ENCODE peak calls at places on chromosome 1, in eight cellular contexts. One of them, this sample, is unnamed.

GRCh38 chr1:178283409-178283808 is 189.5 kb downstream of the RASAL2 start:
- DNase-seq in heart right ventricle: no peak
- DNase-seq in CD8-positive, alpha-beta T cell: no peak
- DNase-seq in lung: no peak
- DNase-seq in type B pancreatic cell: no peak
- DNase-seq in AG04449: no peak
- DNase-seq in kidney: no peak
- DNase-seq in cardiac fibroblast: peak
- DNase-seq in this sample: no peak

GRCh38 chr1:222369148-222369547 is 178.8 kb downstream of the HHIPL2 start:
- DNase-seq in CD8-positive, alpha-beta T cell: no peak
- DNase-seq in lung: no peak
- DNase-seq in type B pancreatic cell: no peak
- DNase-seq in heart right ventricle: no peak
- DNase-seq in cardiac fibroblast: no peak
- DNase-seq in kidney: no peak
- DNase-seq in AG04449: no peak
- DNase-seq in this sample: no peak

GRCh38 chr1:1630965-1631792 is 794 bp upstream of the MMP23B start:
- DNase-seq in heart right ventricle: peak
- DNase-seq in kidney: peak
- DNase-seq in lung: peak
- DNase-seq in AG04449: no peak
- DNase-seq in CD8-positive, alpha-beta T cell: peak
- DNase-seq in type B pancreatic cell: no peak
- DNase-seq in cardiac fibroblast: peak
- DNase-seq in this sample: no peak

GRCh38 chr1:201692307-201693018 is 136.5 kb upstream of the IPO9 start:
- DNase-seq in heart right ventricle: no peak
- DNase-seq in lung: no peak
- DNase-seq in kidney: no peak
- DNase-seq in cardiac fibroblast: no peak
- DNase-seq in CD8-positive, alpha-beta T cell: no peak
- DNase-seq in type B pancreatic cell: no peak
- DNase-seq in AG04449: no peak
- DNase-seq in this sample: no peak

GRCh38 chr1:241589524-241589923 is 50.6 kb downstream of the CHML start:
- DNase-seq in heart right ventricle: no peak
- DNase-seq in type B pancreatic cell: no peak
- DNase-seq in kidney: no peak
- DNase-seq in CD8-positive, alpha-beta T cell: no peak
- DNase-seq in AG04449: no peak
- DNase-seq in lung: no peak
- DNase-seq in cardiac fibroblast: no peak
- DNase-seq in this sample: no peak

GRCh38 chr1:1945782-1946393 is 26.8 kb upstream of the TMEM52 start:
- DNase-seq in AG04449: no peak
- DNase-seq in CD8-positive, alpha-beta T cell: no peak
- DNase-seq in cardiac fibroblast: no peak
- DNase-seq in type B pancreatic cell: no peak
- DNase-seq in lung: no peak
- DNase-seq in kidney: peak
- DNase-seq in heart right ventricle: no peak
- DNase-seq in this sample: peak

GRCh38 chr1:7405844-7406500 is 365.1 kb upstream of the VAMP3 start:
- DNase-seq in heart right ventricle: no peak
- DNase-seq in AG04449: no peak
- DNase-seq in cardiac fibroblast: no peak
- DNase-seq in CD8-positive, alpha-beta T cell: no peak
- DNase-seq in kidney: peak
- DNase-seq in lung: no peak
- DNase-seq in type B pancreatic cell: peak
- DNase-seq in this sample: peak

GRCh38 chr1:23224721-23225648 is 7.7 kb upstream of the HTR1D start:
- DNase-seq in heart right ventricle: peak
- DNase-seq in CD8-positive, alpha-beta T cell: no peak
- DNase-seq in kidney: peak
- DNase-seq in lung: no peak
- DNase-seq in AG04449: peak
- DNase-seq in type B pancreatic cell: no peak
- DNase-seq in cardiac fibroblast: peak
- DNase-seq in this sample: no peak

GRCh38 chr1:151846062-151846568 is 6.5 kb upstream of the C2CD4D start:
- DNase-seq in cardiac fibroblast: peak
- DNase-seq in heart right ventricle: no peak
- DNase-seq in lung: no peak
- DNase-seq in CD8-positive, alpha-beta T cell: no peak
- DNase-seq in kidney: no peak
- DNase-seq in AG04449: no peak
- DNase-seq in type B pancreatic cell: no peak
- DNase-seq in this sample: no peak

GRCh38 chr1:53737648-53738204 is 1.2 kb downstream of the GLIS1 start:
- DNase-seq in type B pancreatic cell: no peak
- DNase-seq in cardiac fibroblast: no peak
- DNase-seq in lung: no peak
- DNase-seq in kidney: peak
- DNase-seq in CD8-positive, alpha-beta T cell: no peak
- DNase-seq in heart right ventricle: peak
- DNase-seq in AG04449: no peak
- DNase-seq in this sample: no peak

GRCh38 chr1:58815680-58816071 is 31.8 kb upstream of the JUN start:
- DNase-seq in AG04449: no peak
- DNase-seq in lung: no peak
- DNase-seq in type B pancreatic cell: no peak
- DNase-seq in CD8-positive, alpha-beta T cell: no peak
- DNase-seq in kidney: peak
- DNase-seq in heart right ventricle: no peak
- DNase-seq in cardiac fibroblast: no peak
- DNase-seq in this sample: no peak

GRCh38 chr1:53712276-53712675 is 26.7 kb downstream of the GLIS1 start:
- DNase-seq in kidney: no peak
- DNase-seq in type B pancreatic cell: no peak
- DNase-seq in AG04449: no peak
- DNase-seq in heart right ventricle: no peak
- DNase-seq in CD8-positive, alpha-beta T cell: no peak
- DNase-seq in cardiac fibroblast: no peak
- DNase-seq in lung: no peak
- DNase-seq in this sample: no peak

GRCh38 chr1:225691377-225691776 is 38.5 kb upstream of the ENAH start:
- DNase-seq in kidney: no peak
- DNase-seq in type B pancreatic cell: no peak
- DNase-seq in AG04449: no peak
- DNase-seq in cardiac fibroblast: no peak
- DNase-seq in heart right ventricle: no peak
- DNase-seq in lung: no peak
- DNase-seq in CD8-positive, alpha-beta T cell: no peak
- DNase-seq in this sample: no peak

GRCh38 chr1:202159534-202160371 is 649 bp downstream of the PTPN7 start:
- DNase-seq in CD8-positive, alpha-beta T cell: peak
- DNase-seq in AG04449: no peak
- DNase-seq in heart right ventricle: no peak
- DNase-seq in kidney: no peak
- DNase-seq in cardiac fibroblast: no peak
- DNase-seq in lung: no peak
- DNase-seq in type B pancreatic cell: no peak
- DNase-seq in this sample: no peak

GRCh38 chr1:154474802-154475201 is 27.2 kb upstream of the TDRD10 start:
- DNase-seq in kidney: no peak
- DNase-seq in AG04449: peak
- DNase-seq in lung: peak
- DNase-seq in heart right ventricle: no peak
- DNase-seq in type B pancreatic cell: no peak
- DNase-seq in CD8-positive, alpha-beta T cell: no peak
- DNase-seq in cardiac fibroblast: peak
- DNase-seq in this sample: no peak

GRCh38 chr1:5423109-5423508 is 569.1 kb downstream of the NPHP4 start:
- DNase-seq in type B pancreatic cell: peak
- DNase-seq in heart right ventricle: no peak
- DNase-seq in cardiac fibroblast: no peak
- DNase-seq in kidney: no peak
- DNase-seq in AG04449: no peak
- DNase-seq in CD8-positive, alpha-beta T cell: peak
- DNase-seq in lung: no peak
- DNase-seq in this sample: no peak

GRCh38 chr1:230286166-230286889 is 139.8 kb downstream of the PGBD5 start:
- DNase-seq in CD8-positive, alpha-beta T cell: no peak
- DNase-seq in lung: no peak
- DNase-seq in cardiac fibroblast: no peak
- DNase-seq in heart right ventricle: no peak
- DNase-seq in kidney: peak
- DNase-seq in type B pancreatic cell: no peak
- DNase-seq in AG04449: no peak
- DNase-seq in this sample: peak

GRCh38 chr1:154443274-154444013 is 38.3 kb downstream of the IL6R start:
- DNase-seq in heart right ventricle: no peak
- DNase-seq in type B pancreatic cell: no peak
- DNase-seq in CD8-positive, alpha-beta T cell: no peak
- DNase-seq in AG04449: no peak
- DNase-seq in kidney: no peak
- DNase-seq in cardiac fibroblast: no peak
- DNase-seq in lung: no peak
- DNase-seq in this sample: no peak

GRCh38 chr1:46611691-46612221 is 4.9 kb downstream of the MOB3C start:
- DNase-seq in cardiac fibroblast: no peak
- DNase-seq in kidney: peak
- DNase-seq in type B pancreatic cell: no peak
- DNase-seq in AG04449: no peak
- DNase-seq in lung: no peak
- DNase-seq in CD8-positive, alpha-beta T cell: no peak
- DNase-seq in heart right ventricle: no peak
- DNase-seq in this sample: no peak

GRCh38 chr1:201471772-201472171 is 2.8 kb upstream of the PHLDA3 start:
- DNase-seq in heart right ventricle: no peak
- DNase-seq in lung: no peak
- DNase-seq in kidney: no peak
- DNase-seq in cardiac fibroblast: peak
- DNase-seq in type B pancreatic cell: no peak
- DNase-seq in CD8-positive, alpha-beta T cell: no peak
- DNase-seq in AG04449: no peak
- DNase-seq in this sample: no peak

GRCh38 chr1:1359668-1360468 is 1.5 kb upstream of the MXRA8 start:
- DNase-seq in type B pancreatic cell: no peak
- DNase-seq in lung: no peak
- DNase-seq in AG04449: peak
- DNase-seq in heart right ventricle: peak
- DNase-seq in CD8-positive, alpha-beta T cell: no peak
- DNase-seq in kidney: peak
- DNase-seq in cardiac fibroblast: peak
- DNase-seq in this sample: no peak

GRCh38 chr1:29682918-29683314 is 446.6 kb downstream of the PTPRU start:
- DNase-seq in AG04449: no peak
- DNase-seq in heart right ventricle: peak
- DNase-seq in CD8-positive, alpha-beta T cell: no peak
- DNase-seq in cardiac fibroblast: peak
- DNase-seq in type B pancreatic cell: peak
- DNase-seq in kidney: no peak
- DNase-seq in lung: peak
- DNase-seq in this sample: no peak

GRCh38 chr1:56194911-56195310 is 384.5 kb downstream of the PLPP3 start:
- DNase-seq in type B pancreatic cell: no peak
- DNase-seq in AG04449: peak
- DNase-seq in lung: no peak
- DNase-seq in CD8-positive, alpha-beta T cell: no peak
- DNase-seq in kidney: no peak
- DNase-seq in cardiac fibroblast: peak
- DNase-seq in heart right ventricle: no peak
- DNase-seq in this sample: no peak

DNA sequence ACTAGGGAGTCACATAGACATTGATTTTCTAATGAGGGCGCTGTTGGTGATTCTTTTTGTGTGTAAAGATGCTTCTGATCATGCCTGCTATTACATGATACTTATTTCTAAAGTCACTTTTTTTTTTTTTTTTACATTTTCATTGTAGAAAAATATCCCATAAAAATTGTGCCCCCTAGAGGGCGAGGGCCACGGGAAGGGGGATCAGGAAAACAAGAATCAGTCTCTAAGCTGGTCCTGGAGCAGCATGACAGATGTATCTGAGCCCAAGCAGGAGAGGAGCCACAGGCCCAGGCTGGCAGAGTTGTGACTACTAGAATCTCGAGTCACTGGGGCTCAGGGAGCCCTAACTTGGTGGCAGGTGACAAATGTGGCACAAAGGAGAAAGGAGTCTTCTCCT is 28.1 kb downstream of the ZSCAN20 start:
- DNase-seq in cardiac fibroblast: no peak
- DNase-seq in CD8-positive, alpha-beta T cell: no peak
- DNase-seq in type B pancreatic cell: no peak
- DNase-seq in lung: no peak
- DNase-seq in heart right ventricle: no peak
- DNase-seq in AG04449: no peak
- DNase-seq in kidney: no peak
- DNase-seq in this sample: no peak
- TF ChIP-seq CTCF in cardiac fibroblast: no peak
- TF ChIP-seq CTCF in CD8-positive, alpha-beta T cell: no peak
- TF ChIP-seq CTCF in type B pancreatic cell: peak
- TF ChIP-seq CTCF in lung: no peak
- TF ChIP-seq CTCF in heart right ventricle: no peak
- TF ChIP-seq CTCF in AG04449: no peak
- TF ChIP-seq CTCF in kidney: no peak
- TF ChIP-seq CTCF in this sample: peak

GRCh38 chr1:16402742-16403141 is 34.5 kb downstream of the SPATA21 start:
- DNase-seq in cardiac fibroblast: no peak
- DNase-seq in lung: no peak
- DNase-seq in CD8-positive, alpha-beta T cell: no peak
- DNase-seq in kidney: no peak
- DNase-seq in heart right ventricle: no peak
- DNase-seq in AG04449: no peak
- DNase-seq in type B pancreatic cell: no peak
- DNase-seq in this sample: no peak
- TF ChIP-seq CTCF in cardiac fibroblast: no peak
- TF ChIP-seq CTCF in lung: no peak
- TF ChIP-seq CTCF in CD8-positive, alpha-beta T cell: no peak
- TF ChIP-seq CTCF in kidney: no peak
- TF ChIP-seq CTCF in heart right ventricle: no peak
- TF ChIP-seq CTCF in AG04449: no peak
- TF ChIP-seq CTCF in type B pancreatic cell: no peak
- TF ChIP-seq CTCF in this sample: no peak

DNA sequence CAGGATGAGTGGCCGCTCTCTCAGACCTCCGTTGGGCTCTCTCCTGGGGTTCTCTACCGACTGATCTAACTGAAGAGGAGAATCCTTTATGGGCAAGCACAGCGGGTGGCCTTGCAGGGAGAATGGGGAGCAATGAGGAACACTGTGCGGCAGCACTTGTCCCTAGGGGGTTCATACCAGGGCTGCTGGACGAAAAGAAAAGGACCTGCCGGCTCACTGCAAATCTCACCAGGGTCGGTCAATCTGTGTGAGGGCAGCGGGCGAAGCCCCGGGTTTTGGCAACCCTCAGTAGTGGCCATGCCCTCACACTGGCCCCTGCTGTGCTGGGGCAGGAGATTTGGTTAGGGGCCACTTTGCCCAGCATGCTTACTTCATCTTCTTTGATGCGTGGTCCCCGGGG is 5.8 kb downstream of the LHX9 start:
- DNase-seq in CD8-positive, alpha-beta T cell: no peak
- DNase-seq in type B pancreatic cell: no peak
- DNase-seq in heart right ventricle: no peak
- DNase-seq in cardiac fibroblast: no peak
- DNase-seq in kidney: no peak
- DNase-seq in lung: no peak
- DNase-seq in AG04449: no peak
- DNase-seq in this sample: no peak
- TF ChIP-seq CTCF in CD8-positive, alpha-beta T cell: no peak
- TF ChIP-seq CTCF in type B pancreatic cell: no peak
- TF ChIP-seq CTCF in heart right ventricle: no peak
- TF ChIP-seq CTCF in cardiac fibroblast: no peak
- TF ChIP-seq CTCF in kidney: no peak
- TF ChIP-seq CTCF in lung: no peak
- TF ChIP-seq CTCF in AG04449: no peak
- TF ChIP-seq CTCF in this sample: no peak

GRCh38 chr1:166975361-166976129 is at the start of gene ILDR2:
- DNase-seq in type B pancreatic cell: no peak
- DNase-seq in cardiac fibroblast: peak
- DNase-seq in kidney: peak
- DNase-seq in AG04449: no peak
- DNase-seq in lung: peak
- DNase-seq in CD8-positive, alpha-beta T cell: peak
- DNase-seq in heart right ventricle: peak
- DNase-seq in this sample: no peak
- TF ChIP-seq CTCF in type B pancreatic cell: no peak
- TF ChIP-seq CTCF in cardiac fibroblast: no peak
- TF ChIP-seq CTCF in kidney: peak
- TF ChIP-seq CTCF in AG04449: no peak
- TF ChIP-seq CTCF in lung: no peak
- TF ChIP-seq CTCF in CD8-positive, alpha-beta T cell: no peak
- TF ChIP-seq CTCF in heart right ventricle: no peak
- TF ChIP-seq CTCF in this sample: peak

This sample was measured in chondrocyte.